ENCODE peak calls at places on chromosomes 16 and 17, in five cellular contexts. Z is esophagus muscularis mucosa, E is endodermal cell, B is kidney epithelial cell, P is astrocyte of the spinal cord. F is an unnamed sample.

GRCh38 chr17:48144976-48145798 is 37.6 kb downstream of the SNX11 start:
- DNase-seq in P (no peak), E (no peak), Z (no peak), B (no peak), F (no peak)

GRCh38 chr17:951388-952132 is 28.0 kb downstream of the NXN start:
- DNase-seq in Z (no peak), P (peak; percentile 92), E (peak; percentile 97), B (peak; percentile 81), F (peak; percentile 16)

GRCh38 chr16:28204622-28205021 is 7.1 kb downstream of the XPO6 start:
- DNase-seq in E (peak; percentile 55), B (no peak), P (no peak), Z (no peak), F (no peak)

GRCh38 chr17:60573139-60573975 is 26.6 kb upstream of the PPM1D start:
- DNase-seq in Z (no peak), B (no peak), E (peak; percentile 62), P (peak; percentile 52), F (no peak)

GRCh38 chr16:14378131-14378551 is 251.9 kb downstream of the PARN start:
- DNase-seq in Z (no peak), B (no peak), P (peak; percentile 48), E (no peak), F (peak; percentile 63)

GRCh38 chr17:13786000-13786598 is 184.4 kb upstream of the HS3ST3A1 start:
- DNase-seq in P (peak; percentile 88), E (no peak), Z (no peak), B (no peak), F (no peak)

GRCh38 chr17:17067277-17067676 is 25.0 kb downstream of the MPRIP start:
- DNase-seq in B (no peak), E (no peak), P (peak; percentile 29), Z (no peak), F (no peak)

GRCh38 chr16:89266521-89267134 is 49.1 kb downstream of the ZNF778 start:
- DNase-seq in E (no peak), B (no peak), Z (no peak), P (no peak), F (no peak)

GRCh38 chr17:79153367-79154130 is 78.9 kb downstream of the ENGASE start:
- DNase-seq in B (no peak), E (no peak), Z (no peak), P (no peak), F (no peak)

GRCh38 chr16:76277099-76278030 is at the start of gene CNTNAP4:
- DNase-seq in B (no peak), E (peak; percentile 79), P (no peak), Z (no peak), F (no peak)

GRCh38 chr16:72995151-72995881 is 52.6 kb downstream of the ZFHX3 start:
- DNase-seq in B (no peak), E (peak; percentile 89), Z (no peak), P (no peak), F (peak; percentile 18)
- TF ChIP-seq CTCF in B (peak; percentile 35), E (peak; percentile 87), Z (peak; percentile 44), P (peak; percentile 54), F (peak; percentile 64)

GRCh38 chr17:63549946-63550815 is at the start of gene DCAF7:
- DNase-seq in E (peak; percentile 100), P (peak; percentile 100), B (peak; percentile 98), Z (peak; percentile 100), F (peak; percentile 95)
- TF ChIP-seq CTCF in E (no peak), P (no peak), B (no peak), Z (no peak), F (no peak)

GRCh38 chr16:67400901-67401300 is 7.6 kb upstream of the TPPP3 start:
- DNase-seq in E (no peak), P (no peak), B (no peak), Z (no peak), F (no peak)

GRCh38 chr16:67397812-67398545 is 4.7 kb upstream of the TPPP3 start:
- DNase-seq in E (peak; percentile 48), Z (no peak), P (no peak), B (no peak), F (no peak)

GRCh38 chr16:67399218-67399733 is 6.0 kb upstream of the TPPP3 start:
- DNase-seq in B (no peak), Z (no peak), P (no peak), E (peak; percentile 92), F (peak; percentile 83)

GRCh38 chr16:67398546-67399217 is 5.4 kb upstream of the TPPP3 start:
- DNase-seq in B (no peak), P (no peak), Z (no peak), E (no peak), F (no peak)

GRCh38 chr16:67399749-67400704 is 6.7 kb upstream of the TPPP3 start:
- DNase-seq in E (no peak), B (no peak), Z (no peak), P (no peak), F (no peak)
- TF ChIP-seq CTCF in E (peak; percentile 63), B (no peak), Z (no peak), P (no peak), F (no peak)

GRCh38 chr16:67653131-67654068 is 6.7 kb downstream of the ACD start:
- DNase-seq in P (no peak), E (peak; percentile 62), Z (no peak), B (no peak), F (peak; percentile 48)
- TF ChIP-seq CTCF in P (no peak), E (peak; percentile 74), Z (peak; percentile 31), B (peak; percentile 15), F (peak; percentile 64)

GRCh38 chr16:7405166-7405565 is 72.5 kb downstream of the RBFOX1 start:
- DNase-seq in Z (no peak), B (peak; percentile 5), P (no peak), E (peak; percentile 83), F (no peak)
- TF ChIP-seq CTCF in Z (no peak), B (peak; percentile 47), P (peak; percentile 29), E (peak; percentile 78), F (no peak)

GRCh38 chr17:7982171-7982570 is 20.2 kb upstream of the GUCY2D start:
- DNase-seq in P (peak; percentile 52), Z (peak; percentile 80), E (no peak), B (no peak), F (no peak)

GRCh38 chr17:7984904-7985303 is 17.5 kb upstream of the GUCY2D start:
- DNase-seq in E (no peak), Z (peak; percentile 68), P (no peak), B (no peak), F (no peak)

GRCh38 chr17:7977805-7978204 is 24.6 kb upstream of the GUCY2D start:
- DNase-seq in B (no peak), Z (no peak), P (no peak), E (no peak), F (no peak)

GRCh38 chr17:7987112-7987893 is 15.1 kb upstream of the GUCY2D start:
- DNase-seq in P (no peak), E (no peak), Z (peak; percentile 55), B (no peak), F (no peak)

DNA sequence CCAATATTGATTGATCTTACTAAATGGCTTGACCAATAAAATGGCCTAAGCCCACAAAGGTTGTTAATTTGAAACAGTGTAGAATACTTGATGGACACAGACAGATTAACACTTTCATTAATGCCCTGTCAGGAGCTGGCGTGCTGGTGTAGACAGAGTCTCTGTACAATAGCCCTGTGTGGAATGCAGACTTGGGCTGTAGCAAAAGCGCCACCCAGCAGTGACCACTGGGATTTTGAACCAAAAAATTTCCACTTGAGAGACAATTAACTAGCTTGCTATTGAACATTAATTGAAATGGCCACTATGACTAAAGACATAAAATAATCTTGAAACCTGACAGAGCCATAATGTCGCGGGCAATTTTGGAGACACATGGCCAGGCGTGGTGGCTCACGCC is 19.7 kb upstream of the GUCY2D start:
- DNase-seq in Z (no peak), E (peak; percentile 60), B (no peak), P (peak; percentile 10), F (no peak)
- TF ChIP-seq CTCF in Z (no peak), E (peak; percentile 52), B (peak; percentile 21), P (peak; percentile 15), F (no peak)